ENCODE peak calls at places on chromosomes 1 and 21, in four cellular contexts. One of them, this sample, is unnamed.

GRCh38 chr1:200437556-200438203 is 27.8 kb upstream of the ZNF281 start:
- DNase-seq in CD8-positive, alpha-beta T cell: no peak
- DNase-seq in pancreas: no peak
- DNase-seq in fibroblast of lung: peak
- DNase-seq in this sample: no peak

GRCh38 chr1:19203440-19203839 is 6.6 kb downstream of the UBR4 start:
- DNase-seq in CD8-positive, alpha-beta T cell: no peak
- DNase-seq in pancreas: peak
- DNase-seq in fibroblast of lung: peak
- DNase-seq in this sample: no peak

GRCh38 chr1:185632659-185633428 is 101.3 kb upstream of the HMCN1 start:
- DNase-seq in CD8-positive, alpha-beta T cell: no peak
- DNase-seq in pancreas: no peak
- DNase-seq in fibroblast of lung: peak
- DNase-seq in this sample: no peak

GRCh38 chr1:204288061-204288588 is 71.6 kb downstream of the PLEKHA6 start:
- DNase-seq in CD8-positive, alpha-beta T cell: no peak
- DNase-seq in pancreas: peak
- DNase-seq in fibroblast of lung: peak
- DNase-seq in this sample: no peak

GRCh38 chr1:246773213-246773641 is 49.0 kb downstream of the SCCPDH start:
- DNase-seq in CD8-positive, alpha-beta T cell: no peak
- DNase-seq in pancreas: no peak
- DNase-seq in fibroblast of lung: no peak
- DNase-seq in this sample: no peak

GRCh38 chr21:43598416-43599120 is 60.7 kb downstream of the HSF2BP start:
- DNase-seq in CD8-positive, alpha-beta T cell: no peak
- DNase-seq in pancreas: no peak
- DNase-seq in fibroblast of lung: peak
- DNase-seq in this sample: no peak

GRCh38 chr1:153790996-153791855 is 16.0 kb downstream of the SLC27A3 start:
- DNase-seq in CD8-positive, alpha-beta T cell: no peak
- DNase-seq in pancreas: no peak
- DNase-seq in fibroblast of lung: peak
- DNase-seq in this sample: no peak

GRCh38 chr1:205633421-205633976 is 1.7 kb upstream of the ELK4 start:
- DNase-seq in CD8-positive, alpha-beta T cell: no peak
- DNase-seq in pancreas: no peak
- DNase-seq in fibroblast of lung: peak
- DNase-seq in this sample: no peak

GRCh38 chr1:189117072-189117770 is 1360.4 kb downstream of the BRINP3 start:
- DNase-seq in CD8-positive, alpha-beta T cell: no peak
- DNase-seq in pancreas: no peak
- DNase-seq in fibroblast of lung: no peak
- DNase-seq in this sample: no peak

GRCh38 chr21:27590271-27590670 is 623.4 kb upstream of the ADAMTS5 start:
- DNase-seq in CD8-positive, alpha-beta T cell: no peak
- DNase-seq in pancreas: no peak
- DNase-seq in fibroblast of lung: peak
- DNase-seq in this sample: no peak

GRCh38 chr1:231970684-231971083 is 344.1 kb downstream of the DISC1 start:
- DNase-seq in CD8-positive, alpha-beta T cell: no peak
- DNase-seq in pancreas: no peak
- DNase-seq in fibroblast of lung: no peak
- DNase-seq in this sample: no peak

GRCh38 chr21:39556176-39556575 is 56.6 kb upstream of the B3GALT5 start:
- DNase-seq in CD8-positive, alpha-beta T cell: no peak
- DNase-seq in pancreas: no peak
- DNase-seq in fibroblast of lung: no peak
- DNase-seq in this sample: no peak

GRCh38 chr1:106676021-106676420 is 380.5 kb upstream of the PRMT6 start:
- DNase-seq in CD8-positive, alpha-beta T cell: no peak
- DNase-seq in pancreas: no peak
- DNase-seq in fibroblast of lung: peak
- DNase-seq in this sample: no peak

GRCh38 chr1:241608379-241609033 is 31.7 kb downstream of the CHML start:
- DNase-seq in CD8-positive, alpha-beta T cell: no peak
- DNase-seq in pancreas: no peak
- DNase-seq in fibroblast of lung: peak
- DNase-seq in this sample: no peak

GRCh38 chr21:35814858-35815619 is 245.3 kb downstream of the SETD4 start:
- DNase-seq in CD8-positive, alpha-beta T cell: no peak
- DNase-seq in pancreas: no peak
- DNase-seq in fibroblast of lung: no peak
- DNase-seq in this sample: no peak

GRCh38 chr1:31977361-31978131 is 36.1 kb upstream of the KHDRBS1 start:
- DNase-seq in CD8-positive, alpha-beta T cell: no peak
- DNase-seq in pancreas: no peak
- DNase-seq in fibroblast of lung: no peak
- DNase-seq in this sample: no peak

GRCh38 chr1:153404768-153405167 is 11.6 kb upstream of the S100A7A start:
- DNase-seq in CD8-positive, alpha-beta T cell: peak
- DNase-seq in pancreas: no peak
- DNase-seq in fibroblast of lung: no peak
- DNase-seq in this sample: no peak

GRCh38 chr1:115222616-115223402 is 115.2 kb downstream of the NGF start:
- DNase-seq in CD8-positive, alpha-beta T cell: no peak
- DNase-seq in pancreas: no peak
- DNase-seq in fibroblast of lung: peak
- DNase-seq in this sample: no peak

GRCh38 chr21:38434913-38435533 is 63.3 kb downstream of the ERG start:
- DNase-seq in CD8-positive, alpha-beta T cell: no peak
- DNase-seq in pancreas: no peak
- DNase-seq in fibroblast of lung: peak
- DNase-seq in this sample: no peak

GRCh38 chr1:23196627-23197328 is 20.5 kb downstream of the HTR1D start:
- DNase-seq in CD8-positive, alpha-beta T cell: no peak
- DNase-seq in pancreas: no peak
- DNase-seq in fibroblast of lung: peak
- DNase-seq in this sample: no peak

GRCh38 chr1:17233675-17234074 is 15.2 kb upstream of the PADI3 start:
- DNase-seq in CD8-positive, alpha-beta T cell: no peak
- DNase-seq in pancreas: peak
- DNase-seq in fibroblast of lung: peak
- DNase-seq in this sample: no peak
- H3K27ac ChIP-seq in CD8-positive, alpha-beta T cell: no peak
- H3K27ac ChIP-seq in pancreas: peak
- H3K27ac ChIP-seq in fibroblast of lung: no peak
- H3K27ac ChIP-seq in this sample: no peak

DNA sequence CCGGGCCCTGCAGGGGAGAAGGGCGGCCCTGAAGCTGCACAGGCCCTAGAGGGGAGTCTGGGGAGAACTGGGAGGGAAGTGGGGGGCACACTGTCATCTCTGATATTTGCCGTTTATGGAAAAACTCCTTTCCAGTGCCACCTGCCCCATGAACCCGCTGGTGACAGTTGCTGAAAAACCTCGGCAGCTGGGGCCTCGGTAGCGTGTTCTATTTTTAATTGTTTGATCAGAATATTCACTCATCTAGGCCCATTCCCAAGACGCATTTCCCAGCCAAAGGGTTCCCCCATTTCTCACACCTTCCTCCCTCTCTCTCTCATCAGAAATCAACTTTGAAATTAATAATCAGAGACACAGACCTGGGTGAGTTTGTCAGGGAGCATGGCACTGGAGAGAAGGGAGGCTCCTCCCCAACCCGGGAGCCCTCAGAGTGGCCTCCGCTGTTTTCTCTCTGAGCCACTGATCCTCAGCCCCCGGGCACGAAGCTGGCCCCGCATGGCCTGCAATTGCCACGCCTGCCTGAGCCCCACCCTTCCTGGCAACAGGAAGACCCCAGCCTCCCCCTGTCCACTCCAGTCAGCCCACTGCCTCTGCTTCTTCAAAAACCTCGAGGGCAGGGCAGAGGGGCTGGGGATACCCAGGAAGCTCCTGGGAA is 111.1 kb downstream of the CASZ1 start:
- DNase-seq in CD8-positive, alpha-beta T cell: no peak
- DNase-seq in pancreas: no peak
- DNase-seq in fibroblast of lung: no peak
- DNase-seq in this sample: no peak
- H3K27ac ChIP-seq in CD8-positive, alpha-beta T cell: no peak
- H3K27ac ChIP-seq in pancreas: peak
- H3K27ac ChIP-seq in fibroblast of lung: no peak
- H3K27ac ChIP-seq in this sample: no peak

DNA sequence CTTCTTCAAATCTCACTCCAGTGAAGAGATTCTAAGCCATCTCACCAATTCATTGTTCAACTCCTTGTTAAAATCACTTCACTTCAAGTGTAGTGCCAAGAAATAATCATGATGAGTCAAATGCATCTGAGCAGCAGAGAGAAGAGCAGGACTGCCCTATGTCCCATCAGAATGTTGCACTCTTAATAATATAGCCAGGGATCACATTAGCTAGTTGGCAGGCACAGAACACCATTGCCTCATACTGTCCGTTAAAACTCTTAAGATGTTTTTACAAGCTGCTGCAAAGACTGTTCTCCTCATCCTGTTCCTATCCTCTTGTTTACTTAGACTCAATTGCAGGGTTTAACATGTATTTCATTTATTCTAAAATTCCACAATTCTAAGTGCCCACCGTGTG is 432.9 kb downstream of the PLPP3 start:
- DNase-seq in CD8-positive, alpha-beta T cell: no peak
- DNase-seq in pancreas: no peak
- DNase-seq in fibroblast of lung: peak
- DNase-seq in this sample: no peak
- H3K27ac ChIP-seq in CD8-positive, alpha-beta T cell: no peak
- H3K27ac ChIP-seq in pancreas: no peak
- H3K27ac ChIP-seq in fibroblast of lung: no peak
- H3K27ac ChIP-seq in this sample: no peak

DNA sequence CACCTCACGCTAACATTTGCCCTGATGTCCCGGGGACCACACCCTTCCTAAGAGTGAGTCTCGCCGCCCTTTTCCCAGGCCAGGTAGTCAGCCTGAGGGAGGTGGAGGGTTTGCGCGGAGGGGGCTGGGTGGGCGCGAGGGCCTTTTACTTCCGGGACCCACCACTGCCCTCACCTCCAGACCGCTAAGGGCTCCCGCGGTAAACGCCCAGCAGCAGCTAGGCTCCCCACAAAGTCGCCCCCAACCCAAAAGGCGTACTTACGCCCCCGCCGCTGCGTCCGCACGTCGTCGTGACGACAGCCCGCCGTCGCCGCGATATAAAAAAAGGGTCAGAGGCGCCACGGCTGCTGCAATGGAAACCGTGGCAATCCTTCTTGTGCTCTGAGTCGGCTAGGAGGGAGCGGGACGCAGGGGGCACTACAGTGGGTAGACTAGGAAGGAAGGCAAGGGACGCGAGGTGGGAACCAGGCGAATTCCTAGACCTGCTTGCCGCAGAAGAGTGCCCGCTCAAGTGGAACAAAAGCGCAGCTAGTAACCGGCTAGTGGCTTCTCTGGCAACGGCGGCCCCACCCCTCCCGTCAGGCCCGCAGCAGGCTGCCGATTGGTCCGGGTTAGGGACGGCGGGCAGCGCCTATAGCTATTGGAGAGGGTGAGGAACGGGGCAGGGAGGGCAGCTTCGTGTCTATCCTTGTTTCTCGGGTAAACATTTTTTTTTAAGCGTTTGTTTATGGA is at the start of gene ODF2L:
- DNase-seq in CD8-positive, alpha-beta T cell: peak
- DNase-seq in pancreas: peak
- DNase-seq in fibroblast of lung: peak
- DNase-seq in this sample: peak
- H3K27ac ChIP-seq in CD8-positive, alpha-beta T cell: peak
- H3K27ac ChIP-seq in pancreas: peak
- H3K27ac ChIP-seq in fibroblast of lung: peak
- H3K27ac ChIP-seq in this sample: peak

DNA sequence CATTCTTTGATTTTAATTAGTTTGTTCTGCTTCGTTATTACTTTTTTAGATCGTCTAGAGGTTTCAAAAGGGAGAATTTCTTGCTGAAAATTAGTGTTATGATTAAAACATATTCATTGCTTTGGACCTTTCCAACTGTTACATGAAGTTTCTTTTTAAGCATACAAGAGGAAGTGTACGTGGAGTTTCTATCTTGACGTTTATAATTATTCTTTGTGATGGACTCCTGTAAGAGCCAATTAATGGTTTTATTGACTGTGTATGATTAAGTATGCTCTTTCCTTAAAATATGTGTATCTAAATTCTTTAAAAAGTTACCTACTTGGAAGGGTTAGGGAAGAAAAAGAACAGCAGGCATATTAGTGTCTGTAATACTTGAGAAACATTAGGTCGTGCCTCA is 37.8 kb downstream of the SPEN start:
- DNase-seq in CD8-positive, alpha-beta T cell: no peak
- DNase-seq in pancreas: no peak
- DNase-seq in fibroblast of lung: no peak
- DNase-seq in this sample: no peak
- H3K27ac ChIP-seq in CD8-positive, alpha-beta T cell: no peak
- H3K27ac ChIP-seq in pancreas: no peak
- H3K27ac ChIP-seq in fibroblast of lung: peak
- H3K27ac ChIP-seq in this sample: peak

GRCh38 chr21:45618287-45618686 is 25.2 kb upstream of the PCBP3 start:
- DNase-seq in CD8-positive, alpha-beta T cell: no peak
- DNase-seq in pancreas: no peak
- DNase-seq in fibroblast of lung: peak
- DNase-seq in this sample: no peak
- H3K27ac ChIP-seq in CD8-positive, alpha-beta T cell: no peak
- H3K27ac ChIP-seq in pancreas: no peak
- H3K27ac ChIP-seq in fibroblast of lung: no peak
- H3K27ac ChIP-seq in this sample: peak